ENCODE peak calls at places on chromosome 5, in nine cellular contexts. One of them, this sample, is unnamed.
A peak's percentile ranks its signal among the peaks of the same experiment; 100 is the strongest.

GRCh38 chr5:17990168-17990567 is 355.9 kb downstream of the TAF11L14 start:
- DNase-seq in H9: no peak
- DNase-seq in neural progenitor cell: no peak
- DNase-seq in endothelial cell: no peak
- DNase-seq in brain microvascular endothelial cell: no peak
- DNase-seq in HFF-Myc: no peak
- DNase-seq in astrocyte of the spinal cord: no peak
- DNase-seq in psoas muscle: no peak
- DNase-seq in OCI-LY7: no peak
- DNase-seq in this sample: no peak

GRCh38 chr5:58849995-58850667 is 267.3 kb downstream of the RAB3C start:
- DNase-seq in HFF-Myc: peak; percentile 11
- DNase-seq in astrocyte of the spinal cord: peak; percentile 28
- DNase-seq in endothelial cell: peak; percentile 34
- DNase-seq in psoas muscle: no peak
- DNase-seq in H9: no peak
- DNase-seq in neural progenitor cell: peak; percentile 93
- DNase-seq in brain microvascular endothelial cell: peak; percentile 6
- DNase-seq in OCI-LY7: peak; percentile 33
- DNase-seq in this sample: peak; percentile 37

GRCh38 chr5:67115804-67116203 is 80.8 kb downstream of the CD180 start:
- DNase-seq in HFF-Myc: no peak
- DNase-seq in psoas muscle: no peak
- DNase-seq in OCI-LY7: no peak
- DNase-seq in brain microvascular endothelial cell: no peak
- DNase-seq in H9: no peak
- DNase-seq in astrocyte of the spinal cord: no peak
- DNase-seq in neural progenitor cell: no peak
- DNase-seq in endothelial cell: no peak
- DNase-seq in this sample: no peak

GRCh38 chr5:134116789-134117761 is 2.6 kb downstream of the TCF7 start:
- DNase-seq in OCI-LY7: no peak
- DNase-seq in endothelial cell: no peak
- DNase-seq in brain microvascular endothelial cell: no peak
- DNase-seq in astrocyte of the spinal cord: no peak
- DNase-seq in neural progenitor cell: no peak
- DNase-seq in H9: no peak
- DNase-seq in HFF-Myc: no peak
- DNase-seq in psoas muscle: no peak
- DNase-seq in this sample: no peak

GRCh38 chr5:181191526-181192336 is 13.3 kb downstream of the TRIM7 start:
- DNase-seq in HFF-Myc: peak; percentile 69
- DNase-seq in neural progenitor cell: peak; percentile 97
- DNase-seq in OCI-LY7: peak; percentile 96
- DNase-seq in astrocyte of the spinal cord: peak; percentile 96
- DNase-seq in H9: peak; percentile 95
- DNase-seq in brain microvascular endothelial cell: peak; percentile 91
- DNase-seq in psoas muscle: peak; percentile 94
- DNase-seq in endothelial cell: peak; percentile 97
- DNase-seq in this sample: peak; percentile 97

GRCh38 chr5:136598901-136599300 is 233.6 kb upstream of the TRPC7 start:
- DNase-seq in H9: no peak
- DNase-seq in psoas muscle: no peak
- DNase-seq in endothelial cell: no peak
- DNase-seq in neural progenitor cell: no peak
- DNase-seq in astrocyte of the spinal cord: no peak
- DNase-seq in brain microvascular endothelial cell: no peak
- DNase-seq in HFF-Myc: no peak
- DNase-seq in OCI-LY7: no peak
- DNase-seq in this sample: no peak

GRCh38 chr5:140648132-140648432 is 453 bp downstream of the IK start:
- DNase-seq in HFF-Myc: no peak
- DNase-seq in astrocyte of the spinal cord: no peak
- DNase-seq in endothelial cell: no peak
- DNase-seq in psoas muscle: no peak
- DNase-seq in brain microvascular endothelial cell: no peak
- DNase-seq in neural progenitor cell: no peak
- DNase-seq in OCI-LY7: no peak
- DNase-seq in H9: no peak
- DNase-seq in this sample: peak; percentile 37

GRCh38 chr5:175867587-175868347 is 3.6 kb upstream of the CPLX2 start:
- DNase-seq in astrocyte of the spinal cord: no peak
- DNase-seq in endothelial cell: peak; percentile 19
- DNase-seq in HFF-Myc: no peak
- DNase-seq in neural progenitor cell: peak; percentile 67
- DNase-seq in H9: peak; percentile 72
- DNase-seq in brain microvascular endothelial cell: no peak
- DNase-seq in OCI-LY7: peak; percentile 5
- DNase-seq in psoas muscle: no peak
- DNase-seq in this sample: no peak

GRCh38 chr5:154038241-154038603 is 488 bp downstream of the FAM114A2 start:
- DNase-seq in astrocyte of the spinal cord: peak; percentile 25
- DNase-seq in endothelial cell: no peak
- DNase-seq in H9: no peak
- DNase-seq in HFF-Myc: no peak
- DNase-seq in OCI-LY7: peak; percentile 76
- DNase-seq in brain microvascular endothelial cell: peak; percentile 27
- DNase-seq in neural progenitor cell: no peak
- DNase-seq in psoas muscle: no peak
- DNase-seq in this sample: peak; percentile 50

GRCh38 chr5:110027527-110028322 is 338.0 kb downstream of the MAN2A1 start:
- DNase-seq in neural progenitor cell: no peak
- DNase-seq in OCI-LY7: no peak
- DNase-seq in endothelial cell: no peak
- DNase-seq in H9: no peak
- DNase-seq in HFF-Myc: no peak
- DNase-seq in psoas muscle: no peak
- DNase-seq in astrocyte of the spinal cord: no peak
- DNase-seq in brain microvascular endothelial cell: no peak
- DNase-seq in this sample: no peak

GRCh38 chr5:168365581-168366081 is 74.2 kb downstream of the WWC1 start:
- DNase-seq in brain microvascular endothelial cell: no peak
- DNase-seq in astrocyte of the spinal cord: peak; percentile 18
- DNase-seq in H9: peak; percentile 73
- DNase-seq in neural progenitor cell: peak; percentile 38
- DNase-seq in HFF-Myc: no peak
- DNase-seq in OCI-LY7: no peak
- DNase-seq in endothelial cell: peak; percentile 6
- DNase-seq in psoas muscle: no peak
- DNase-seq in this sample: no peak
- TF ChIP-seq CTCF in brain microvascular endothelial cell: peak; percentile 45
- TF ChIP-seq CTCF in astrocyte of the spinal cord: peak; percentile 37
- TF ChIP-seq CTCF in H9: peak; percentile 62
- TF ChIP-seq CTCF in neural progenitor cell: peak; percentile 49
- TF ChIP-seq CTCF in HFF-Myc: peak; percentile 9
- TF ChIP-seq CTCF in OCI-LY7: peak; percentile 30
- TF ChIP-seq CTCF in endothelial cell: no peak
- TF ChIP-seq CTCF in psoas muscle: no peak
- TF ChIP-seq CTCF in this sample: no peak

GRCh38 chr5:119582987-119583386 is 46.4 kb upstream of the FAM170A start:
- DNase-seq in astrocyte of the spinal cord: no peak
- DNase-seq in psoas muscle: no peak
- DNase-seq in H9: peak; percentile 39
- DNase-seq in HFF-Myc: no peak
- DNase-seq in endothelial cell: no peak
- DNase-seq in brain microvascular endothelial cell: no peak
- DNase-seq in OCI-LY7: no peak
- DNase-seq in neural progenitor cell: peak; percentile 86
- DNase-seq in this sample: no peak

GRCh38 chr5:119583684-119584083 is 45.7 kb upstream of the FAM170A start:
- DNase-seq in psoas muscle: no peak
- DNase-seq in HFF-Myc: no peak
- DNase-seq in astrocyte of the spinal cord: no peak
- DNase-seq in H9: no peak
- DNase-seq in brain microvascular endothelial cell: peak; percentile 29
- DNase-seq in neural progenitor cell: no peak
- DNase-seq in OCI-LY7: no peak
- DNase-seq in endothelial cell: no peak
- DNase-seq in this sample: peak; percentile 8

GRCh38 chr5:119578937-119579336 is 50.4 kb upstream of the FAM170A start:
- DNase-seq in OCI-LY7: peak; percentile 58
- DNase-seq in HFF-Myc: peak; percentile 25
- DNase-seq in H9: peak; percentile 64
- DNase-seq in astrocyte of the spinal cord: no peak
- DNase-seq in neural progenitor cell: peak; percentile 50
- DNase-seq in psoas muscle: no peak
- DNase-seq in endothelial cell: peak; percentile 38
- DNase-seq in brain microvascular endothelial cell: peak; percentile 14
- DNase-seq in this sample: peak; percentile 26
- TF ChIP-seq CTCF in OCI-LY7: peak; percentile 75
- TF ChIP-seq CTCF in HFF-Myc: peak; percentile 45
- TF ChIP-seq CTCF in H9: peak; percentile 70
- TF ChIP-seq CTCF in astrocyte of the spinal cord: no peak
- TF ChIP-seq CTCF in neural progenitor cell: peak; percentile 46
- TF ChIP-seq CTCF in psoas muscle: no peak
- TF ChIP-seq CTCF in endothelial cell: peak; percentile 50
- TF ChIP-seq CTCF in brain microvascular endothelial cell: peak; percentile 45
- TF ChIP-seq CTCF in this sample: no peak

GRCh38 chr5:74031536-74031935 is 405.5 kb downstream of the ARHGEF28 start:
- DNase-seq in brain microvascular endothelial cell: no peak
- DNase-seq in astrocyte of the spinal cord: no peak
- DNase-seq in neural progenitor cell: peak; percentile 32
- DNase-seq in HFF-Myc: no peak
- DNase-seq in endothelial cell: no peak
- DNase-seq in OCI-LY7: no peak
- DNase-seq in psoas muscle: no peak
- DNase-seq in H9: no peak
- DNase-seq in this sample: no peak

GRCh38 chr5:74032617-74033016 is 406.6 kb downstream of the ARHGEF28 start:
- DNase-seq in psoas muscle: no peak
- DNase-seq in neural progenitor cell: no peak
- DNase-seq in OCI-LY7: no peak
- DNase-seq in brain microvascular endothelial cell: no peak
- DNase-seq in endothelial cell: no peak
- DNase-seq in HFF-Myc: no peak
- DNase-seq in H9: no peak
- DNase-seq in astrocyte of the spinal cord: no peak
- DNase-seq in this sample: no peak

GRCh38 chr5:74028976-74029375 is 403.0 kb downstream of the ARHGEF28 start:
- DNase-seq in endothelial cell: no peak
- DNase-seq in H9: no peak
- DNase-seq in HFF-Myc: no peak
- DNase-seq in neural progenitor cell: no peak
- DNase-seq in brain microvascular endothelial cell: no peak
- DNase-seq in OCI-LY7: no peak
- DNase-seq in psoas muscle: no peak
- DNase-seq in astrocyte of the spinal cord: no peak
- DNase-seq in this sample: no peak

GRCh38 chr5:74030371-74030770 is 404.4 kb downstream of the ARHGEF28 start:
- DNase-seq in endothelial cell: no peak
- DNase-seq in H9: no peak
- DNase-seq in neural progenitor cell: no peak
- DNase-seq in OCI-LY7: no peak
- DNase-seq in psoas muscle: no peak
- DNase-seq in brain microvascular endothelial cell: no peak
- DNase-seq in astrocyte of the spinal cord: no peak
- DNase-seq in HFF-Myc: no peak
- DNase-seq in this sample: no peak

DNA sequence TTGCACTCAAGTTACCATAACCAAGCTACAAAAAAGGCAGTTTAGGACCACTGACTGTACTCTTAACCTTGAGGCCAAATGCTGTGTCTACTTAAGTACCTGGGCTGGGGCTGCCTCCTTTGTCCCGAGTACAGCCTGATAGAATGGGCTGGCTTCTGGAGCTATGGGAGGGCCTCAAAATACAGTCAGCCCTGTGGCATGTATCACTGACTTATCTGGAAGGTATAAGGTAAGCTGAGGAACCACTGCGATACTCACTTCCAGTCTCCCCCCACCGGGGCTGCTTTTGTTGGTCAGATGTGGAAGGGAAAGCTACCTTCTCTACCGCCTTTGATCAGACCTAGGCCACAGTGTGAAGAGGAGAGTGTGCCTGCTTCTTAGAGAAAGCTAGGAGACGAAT is 404.8 kb downstream of the ARHGEF28 start:
- DNase-seq in OCI-LY7: no peak
- DNase-seq in endothelial cell: no peak
- DNase-seq in neural progenitor cell: no peak
- DNase-seq in HFF-Myc: no peak
- DNase-seq in astrocyte of the spinal cord: no peak
- DNase-seq in brain microvascular endothelial cell: no peak
- DNase-seq in H9: no peak
- DNase-seq in psoas muscle: no peak
- DNase-seq in this sample: no peak
- TF ChIP-seq CTCF in OCI-LY7: no peak
- TF ChIP-seq CTCF in endothelial cell: no peak
- TF ChIP-seq CTCF in neural progenitor cell: no peak
- TF ChIP-seq CTCF in HFF-Myc: no peak
- TF ChIP-seq CTCF in astrocyte of the spinal cord: no peak
- TF ChIP-seq CTCF in brain microvascular endothelial cell: no peak
- TF ChIP-seq CTCF in H9: no peak
- TF ChIP-seq CTCF in psoas muscle: no peak
- TF ChIP-seq CTCF in this sample: no peak

DNA sequence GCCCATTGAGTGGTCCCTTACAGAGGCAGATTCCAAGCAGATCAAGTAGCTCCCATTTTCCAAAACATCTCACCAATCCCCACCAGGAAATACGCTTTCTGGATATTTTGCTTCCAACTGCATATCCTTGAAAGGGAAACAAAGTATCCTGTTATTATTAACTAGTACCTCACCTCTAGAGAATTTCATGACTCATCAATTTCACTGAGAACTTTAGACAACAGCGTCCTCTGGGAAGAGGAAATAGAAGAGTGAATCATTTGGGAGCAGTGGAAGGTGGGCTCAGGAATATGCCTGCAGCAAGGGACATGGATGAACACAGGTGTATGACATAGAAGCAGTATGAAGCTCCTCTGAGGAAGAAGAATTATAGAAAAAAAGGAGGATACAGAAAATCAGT is 186.7 kb downstream of the MARCHF11 start:
- DNase-seq in endothelial cell: no peak
- DNase-seq in HFF-Myc: no peak
- DNase-seq in brain microvascular endothelial cell: peak; percentile 25
- DNase-seq in H9: no peak
- DNase-seq in neural progenitor cell: no peak
- DNase-seq in psoas muscle: no peak
- DNase-seq in astrocyte of the spinal cord: peak; percentile 71
- DNase-seq in OCI-LY7: no peak
- DNase-seq in this sample: no peak
- TF ChIP-seq CTCF in endothelial cell: no peak
- TF ChIP-seq CTCF in HFF-Myc: peak; percentile 18
- TF ChIP-seq CTCF in brain microvascular endothelial cell: peak; percentile 32
- TF ChIP-seq CTCF in H9: no peak
- TF ChIP-seq CTCF in neural progenitor cell: no peak
- TF ChIP-seq CTCF in psoas muscle: no peak
- TF ChIP-seq CTCF in astrocyte of the spinal cord: peak; percentile 18
- TF ChIP-seq CTCF in OCI-LY7: no peak
- TF ChIP-seq CTCF in this sample: no peak

This sample was measured in GM20000.